ENCODE peak calls at places on chromosomes 2 and 18, in eight cellular contexts. H is stimulated activated CD8-positive, alpha-beta memory T cell treated with anti-CD3 and anti-CD28 coated beads, Interleukin-15, amount 100 ng/mL, for 24 hours; U is amygdala; B is NCI-H460; L is germinal center; X is cardiac muscle cell; N is AG04450; Z is NCI-H1105 treated with DMSO at 0.1 percent for 48 hours. V is an unnamed sample.

GRCh38 chr2:37890893-37891495 is 34.1 kb upstream of the RMDN2 start:
- DNase-seq in N (no peak), Z (peak), U (no peak), B (peak), H (peak), X (peak), L (peak), V (no peak)

GRCh38 chr2:98946875-98947274 is 10.8 kb upstream of the CRACDL start:
- DNase-seq in B (no peak), H (no peak), Z (no peak), L (no peak), X (no peak), N (no peak), U (no peak), V (no peak)

GRCh38 chr2:164574931-164575330 is 46.4 kb downstream of the GRB14 start:
- DNase-seq in H (no peak), U (no peak), X (no peak), N (no peak), Z (no peak), L (no peak), B (no peak), V (no peak)

GRCh38 chr2:137888845-137889244 is 75.4 kb upstream of the HNMT start:
- DNase-seq in N (no peak), X (peak), H (no peak), U (no peak), L (no peak), B (peak), Z (no peak), V (no peak)

GRCh38 chr18:44725300-44726096 is 44.8 kb downstream of the SETBP1 start:
- DNase-seq in Z (no peak), X (peak), N (no peak), H (no peak), L (peak), U (no peak), B (peak), V (no peak)

GRCh38 chr2:134682726-134683125 is 36.1 kb downstream of the TMEM163 start:
- DNase-seq in H (no peak), X (peak), L (no peak), N (no peak), B (no peak), Z (no peak), U (no peak), V (peak)

GRCh38 chr18:50866765-50867164 is 12.2 kb upstream of the ME2 start:
- DNase-seq in Z (no peak), H (no peak), X (peak), N (no peak), L (peak), B (no peak), U (no peak), V (no peak)

GRCh38 chr18:48441405-48441881 is 32.3 kb upstream of the ZBTB7C start:
- DNase-seq in B (no peak), N (no peak), X (peak), L (no peak), H (no peak), Z (peak), U (no peak), V (no peak)

GRCh38 chr2:238700122-238700457 is 147.8 kb upstream of the TWIST2 start:
- DNase-seq in N (no peak), Z (no peak), B (no peak), U (no peak), H (no peak), X (peak), L (no peak), V (no peak)

GRCh38 chr2:183455056-183455455 is 330.8 kb downstream of the NUP35 start:
- DNase-seq in N (no peak), Z (no peak), X (no peak), U (no peak), H (no peak), B (no peak), L (no peak), V (no peak)

GRCh38 chr2:182866461-182867369 is at the start of gene FRZB:
- DNase-seq in N (peak), H (no peak), L (peak), U (no peak), Z (peak), B (no peak), X (peak), V (no peak)

GRCh38 chr2:111025288-111025687 is 95.4 kb upstream of the BCL2L11 start:
- DNase-seq in Z (no peak), B (no peak), U (no peak), H (no peak), N (no peak), X (no peak), L (no peak), V (no peak)

GRCh38 chr2:95041060-95041823 is 15.7 kb downstream of the MAL start:
- DNase-seq in H (no peak), N (no peak), U (no peak), X (peak), Z (no peak), L (no peak), B (no peak), V (no peak)

GRCh38 chr18:3623769-3624545 is 174.0 kb downstream of the TGIF1 start:
- DNase-seq in L (no peak), B (peak), U (no peak), N (peak), H (no peak), Z (no peak), X (peak), V (no peak)

GRCh38 chr2:217147751-217148318 is 288.0 kb upstream of the TNP1 start:
- DNase-seq in Z (no peak), B (no peak), H (no peak), L (no peak), U (no peak), X (peak), N (no peak), V (no peak)

GRCh38 chr2:214217599-214217998 is 193.3 kb upstream of the VWC2L start:
- DNase-seq in U (no peak), H (no peak), Z (no peak), B (no peak), N (no peak), X (no peak), L (no peak), V (no peak)

GRCh38 chr2:148876589-148877402 is 1.8 kb downstream of the KIF5C start:
- DNase-seq in B (no peak), H (peak), N (no peak), Z (peak), U (peak), L (peak), X (no peak), V (no peak)

GRCh38 chr2:233098615-233099014 is 38.5 kb downstream of the INPP5D start:
- DNase-seq in N (no peak), L (no peak), X (peak), U (no peak), B (no peak), H (no peak), Z (no peak), V (no peak)

GRCh38 chr18:48789259-48789812 is 161.4 kb downstream of the SMAD7 start:
- DNase-seq in Z (no peak), L (no peak), H (no peak), X (no peak), U (no peak), N (no peak), B (no peak), V (no peak)

GRCh38 chr18:58666176-58666575 is 5.1 kb upstream of the MALT1 start:
- DNase-seq in U (no peak), X (no peak), N (no peak), Z (no peak), H (no peak), B (no peak), L (no peak), V (no peak)

GRCh38 chr2:85431787-85432186 is 13.3 kb downstream of the SH2D6 start:
- DNase-seq in B (no peak), N (no peak), L (no peak), H (no peak), Z (no peak), X (no peak), U (no peak), V (no peak)

GRCh38 chr2:46331099-46331766 is 34.0 kb downstream of the EPAS1 start:
- DNase-seq in N (no peak), U (no peak), B (no peak), L (no peak), H (no peak), X (no peak), Z (no peak), V (no peak)

GRCh38 chr2:241037498-241037897 is 39.1 kb downstream of the SNED1 start:
- DNase-seq in B (no peak), H (no peak), L (no peak), X (no peak), U (no peak), N (no peak), Z (no peak), V (no peak)

GRCh38 chr2:11406492-11407381 is 59.2 kb downstream of the E2F6 start:
- DNase-seq in X (peak), N (peak), Z (no peak), B (no peak), H (no peak), U (no peak), L (no peak), V (no peak)

V was measured in glomerular endothelial cell.